ENCODE peak calls at places on chromosomes 6 and 20, in six cellular contexts. One of them, this sample, is unnamed.

GRCh38 chr6:82761674-82762345 is 303.8 kb downstream of the UBE3D start:
- DNase-seq in cardiac fibroblast: no peak
- DNase-seq in AG04450: no peak
- DNase-seq in GM12865: no peak
- DNase-seq in fibroblast of lung: peak; percentile 25
- DNase-seq in fibroblast of pulmonary artery: no peak
- DNase-seq in this sample: no peak

GRCh38 chr20:63635431-63636141 is 8.7 kb upstream of the GMEB2 start:
- DNase-seq in GM12865: peak; percentile 85
- DNase-seq in fibroblast of pulmonary artery: no peak
- DNase-seq in cardiac fibroblast: no peak
- DNase-seq in fibroblast of lung: no peak
- DNase-seq in AG04450: no peak
- DNase-seq in this sample: no peak

GRCh38 chr6:129050086-129050485 is 167.1 kb downstream of the LAMA2 start:
- DNase-seq in fibroblast of lung: peak; percentile 34
- DNase-seq in fibroblast of pulmonary artery: no peak
- DNase-seq in cardiac fibroblast: no peak
- DNase-seq in GM12865: no peak
- DNase-seq in AG04450: no peak
- DNase-seq in this sample: peak; percentile 29

GRCh38 chr6:166563805-166564204 is 22.7 kb downstream of the RAMACL start:
- DNase-seq in AG04450: no peak
- DNase-seq in GM12865: no peak
- DNase-seq in fibroblast of lung: no peak
- DNase-seq in cardiac fibroblast: no peak
- DNase-seq in fibroblast of pulmonary artery: no peak
- DNase-seq in this sample: no peak

GRCh38 chr6:36033935-36034334 is 6.3 kb downstream of the MAPK14 start:
- DNase-seq in AG04450: no peak
- DNase-seq in GM12865: peak; percentile 35
- DNase-seq in fibroblast of pulmonary artery: no peak
- DNase-seq in cardiac fibroblast: peak; percentile 18
- DNase-seq in fibroblast of lung: peak; percentile 52
- DNase-seq in this sample: peak; percentile 44

GRCh38 chr6:118468682-118469465 is 79.2 kb upstream of the PLN start:
- DNase-seq in GM12865: no peak
- DNase-seq in cardiac fibroblast: no peak
- DNase-seq in fibroblast of pulmonary artery: peak; percentile 17
- DNase-seq in fibroblast of lung: peak; percentile 35
- DNase-seq in AG04450: no peak
- DNase-seq in this sample: peak; percentile 40

GRCh38 chr20:33450867-33451266 is 7.3 kb upstream of the SNTA1 start:
- DNase-seq in fibroblast of lung: peak; percentile 73
- DNase-seq in AG04450: no peak
- DNase-seq in cardiac fibroblast: peak; percentile 40
- DNase-seq in fibroblast of pulmonary artery: peak; percentile 26
- DNase-seq in GM12865: no peak
- DNase-seq in this sample: peak; percentile 68

GRCh38 chr20:41110930-41111577 is 26.3 kb upstream of the PLCG1 start:
- DNase-seq in cardiac fibroblast: no peak
- DNase-seq in GM12865: no peak
- DNase-seq in fibroblast of lung: no peak
- DNase-seq in AG04450: no peak
- DNase-seq in fibroblast of pulmonary artery: no peak
- DNase-seq in this sample: no peak

GRCh38 chr6:15473741-15474161 is 189.1 kb downstream of the DTNBP1 start:
- DNase-seq in GM12865: no peak
- DNase-seq in cardiac fibroblast: peak; percentile 82
- DNase-seq in AG04450: no peak
- DNase-seq in fibroblast of pulmonary artery: peak; percentile 84
- DNase-seq in fibroblast of lung: peak; percentile 86
- DNase-seq in this sample: peak; percentile 86

GRCh38 chr20:2654384-2654822 is 2.0 kb downstream of the NOP56 start:
- DNase-seq in fibroblast of pulmonary artery: no peak
- DNase-seq in fibroblast of lung: no peak
- DNase-seq in AG04450: no peak
- DNase-seq in cardiac fibroblast: no peak
- DNase-seq in GM12865: no peak
- DNase-seq in this sample: no peak

GRCh38 chr20:45919536-45919933 is 7.6 kb upstream of the PLTP start:
- DNase-seq in GM12865: no peak
- DNase-seq in AG04450: peak; percentile 82
- DNase-seq in fibroblast of lung: peak; percentile 85
- DNase-seq in cardiac fibroblast: peak; percentile 96
- DNase-seq in fibroblast of pulmonary artery: peak; percentile 93
- DNase-seq in this sample: peak; percentile 86

GRCh38 chr20:10939297-10939949 is 265.6 kb upstream of the JAG1 start:
- DNase-seq in fibroblast of lung: peak; percentile 26
- DNase-seq in AG04450: no peak
- DNase-seq in GM12865: no peak
- DNase-seq in cardiac fibroblast: no peak
- DNase-seq in fibroblast of pulmonary artery: peak; percentile 44
- DNase-seq in this sample: no peak

GRCh38 chr6:167331565-167331964 is 6.7 kb downstream of the TTLL2 start:
- DNase-seq in cardiac fibroblast: no peak
- DNase-seq in AG04450: no peak
- DNase-seq in fibroblast of pulmonary artery: no peak
- DNase-seq in fibroblast of lung: no peak
- DNase-seq in GM12865: no peak
- DNase-seq in this sample: no peak

GRCh38 chr6:113558966-113559365 is 298.2 kb upstream of the MARCKS start:
- DNase-seq in AG04450: no peak
- DNase-seq in fibroblast of pulmonary artery: peak; percentile 63
- DNase-seq in GM12865: no peak
- DNase-seq in fibroblast of lung: peak; percentile 82
- DNase-seq in cardiac fibroblast: peak; percentile 59
- DNase-seq in this sample: peak; percentile 45

GRCh38 chr20:62800314-62801259 is 4.0 kb upstream of the OGFR start:
- DNase-seq in AG04450: no peak
- DNase-seq in fibroblast of lung: no peak
- DNase-seq in fibroblast of pulmonary artery: no peak
- DNase-seq in cardiac fibroblast: no peak
- DNase-seq in GM12865: no peak
- DNase-seq in this sample: no peak

GRCh38 chr6:164010446-164011071 is 596.0 kb downstream of the QKI start:
- DNase-seq in fibroblast of pulmonary artery: peak; percentile 40
- DNase-seq in fibroblast of lung: peak; percentile 41
- DNase-seq in AG04450: no peak
- DNase-seq in GM12865: no peak
- DNase-seq in cardiac fibroblast: peak; percentile 5
- DNase-seq in this sample: no peak

GRCh38 chr6:149028767-149029405 is 282.1 kb downstream of the UST start:
- DNase-seq in fibroblast of lung: peak; percentile 87
- DNase-seq in AG04450: peak; percentile 87
- DNase-seq in GM12865: peak; percentile 95
- DNase-seq in cardiac fibroblast: peak; percentile 96
- DNase-seq in fibroblast of pulmonary artery: peak; percentile 97
- DNase-seq in this sample: peak; percentile 94

GRCh38 chr20:24533449-24533848 is 64.0 kb downstream of the SYNDIG1 start:
- DNase-seq in cardiac fibroblast: no peak
- DNase-seq in GM12865: no peak
- DNase-seq in fibroblast of lung: no peak
- DNase-seq in AG04450: no peak
- DNase-seq in fibroblast of pulmonary artery: no peak
- DNase-seq in this sample: no peak

GRCh38 chr6:52573295-52573694 is 3.6 kb downstream of the TRAM2 start:
- DNase-seq in GM12865: no peak
- DNase-seq in fibroblast of pulmonary artery: peak; percentile 58
- DNase-seq in cardiac fibroblast: peak; percentile 58
- DNase-seq in AG04450: no peak
- DNase-seq in fibroblast of lung: peak; percentile 67
- DNase-seq in this sample: peak; percentile 27

GRCh38 chr6:89999154-89999553 is 104.9 kb downstream of the GJA10 start:
- DNase-seq in GM12865: no peak
- DNase-seq in cardiac fibroblast: peak; percentile 6
- DNase-seq in fibroblast of lung: peak; percentile 71
- DNase-seq in AG04450: no peak
- DNase-seq in fibroblast of pulmonary artery: no peak
- DNase-seq in this sample: no peak

GRCh38 chr6:107493158-107494057 is 3.5 kb downstream of the SOBP start:
- DNase-seq in AG04450: peak; percentile 38
- DNase-seq in GM12865: no peak
- DNase-seq in cardiac fibroblast: peak; percentile 51
- DNase-seq in fibroblast of pulmonary artery: peak; percentile 50
- DNase-seq in fibroblast of lung: peak; percentile 31
- DNase-seq in this sample: peak; percentile 35

GRCh38 chr6:89604662-89605061 is 33.9 kb downstream of the LYRM2 start:
- DNase-seq in GM12865: no peak
- DNase-seq in fibroblast of lung: no peak
- DNase-seq in AG04450: no peak
- DNase-seq in fibroblast of pulmonary artery: no peak
- DNase-seq in cardiac fibroblast: no peak
- DNase-seq in this sample: no peak

DNA sequence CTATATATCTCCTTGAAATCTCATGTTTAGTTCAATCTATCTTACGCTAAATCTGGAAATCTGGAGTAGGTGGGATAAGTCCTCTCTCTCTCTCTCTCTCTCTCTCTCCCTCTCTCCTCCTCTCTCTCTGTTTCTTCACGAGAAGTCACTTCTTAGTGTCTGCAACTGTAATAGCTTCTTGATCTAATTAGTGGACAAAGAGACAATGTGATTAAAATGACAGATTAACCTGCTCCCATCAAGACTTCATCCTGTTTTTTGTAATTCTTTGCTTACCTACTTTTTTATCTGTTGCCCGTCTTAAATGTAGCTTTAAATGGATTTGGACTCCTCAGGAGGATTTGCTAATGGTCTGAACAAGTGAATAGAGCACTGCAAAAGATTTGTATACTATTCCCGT is 2.5 kb upstream of the FYN start:
- DNase-seq in AG04450: no peak
- DNase-seq in GM12865: no peak
- DNase-seq in fibroblast of pulmonary artery: no peak
- DNase-seq in fibroblast of lung: no peak
- DNase-seq in cardiac fibroblast: no peak
- DNase-seq in this sample: no peak
- H3K4me3 ChIP-seq in AG04450: no peak overlapping the region
- H3K4me3 ChIP-seq in GM12865: no peak overlapping the region
- H3K4me3 ChIP-seq in fibroblast of pulmonary artery: no peak overlapping the region
- H3K4me3 ChIP-seq in fibroblast of lung: no peak overlapping the region
- H3K4me3 ChIP-seq in cardiac fibroblast: no peak overlapping the region
- H3K4me3 ChIP-seq in this sample: no peak overlapping the region

GRCh38 chr6:124882580-124883393 is 79.5 kb upstream of the RNF217 start:
- DNase-seq in fibroblast of pulmonary artery: peak; percentile 84
- DNase-seq in GM12865: no peak
- DNase-seq in fibroblast of lung: peak; percentile 37
- DNase-seq in cardiac fibroblast: peak; percentile 80
- DNase-seq in AG04450: no peak
- DNase-seq in this sample: peak; percentile 75

GRCh38 chr6:124887872-124888580 is 74.2 kb upstream of the RNF217 start:
- DNase-seq in AG04450: no peak
- DNase-seq in fibroblast of lung: no peak
- DNase-seq in fibroblast of pulmonary artery: no peak
- DNase-seq in GM12865: no peak
- DNase-seq in cardiac fibroblast: no peak
- DNase-seq in this sample: no peak

GRCh38 chr6:124885171-124885570 is 77.1 kb upstream of the RNF217 start:
- DNase-seq in cardiac fibroblast: no peak
- DNase-seq in fibroblast of pulmonary artery: no peak
- DNase-seq in AG04450: no peak
- DNase-seq in fibroblast of lung: peak; percentile 9
- DNase-seq in GM12865: no peak
- DNase-seq in this sample: no peak

DNA sequence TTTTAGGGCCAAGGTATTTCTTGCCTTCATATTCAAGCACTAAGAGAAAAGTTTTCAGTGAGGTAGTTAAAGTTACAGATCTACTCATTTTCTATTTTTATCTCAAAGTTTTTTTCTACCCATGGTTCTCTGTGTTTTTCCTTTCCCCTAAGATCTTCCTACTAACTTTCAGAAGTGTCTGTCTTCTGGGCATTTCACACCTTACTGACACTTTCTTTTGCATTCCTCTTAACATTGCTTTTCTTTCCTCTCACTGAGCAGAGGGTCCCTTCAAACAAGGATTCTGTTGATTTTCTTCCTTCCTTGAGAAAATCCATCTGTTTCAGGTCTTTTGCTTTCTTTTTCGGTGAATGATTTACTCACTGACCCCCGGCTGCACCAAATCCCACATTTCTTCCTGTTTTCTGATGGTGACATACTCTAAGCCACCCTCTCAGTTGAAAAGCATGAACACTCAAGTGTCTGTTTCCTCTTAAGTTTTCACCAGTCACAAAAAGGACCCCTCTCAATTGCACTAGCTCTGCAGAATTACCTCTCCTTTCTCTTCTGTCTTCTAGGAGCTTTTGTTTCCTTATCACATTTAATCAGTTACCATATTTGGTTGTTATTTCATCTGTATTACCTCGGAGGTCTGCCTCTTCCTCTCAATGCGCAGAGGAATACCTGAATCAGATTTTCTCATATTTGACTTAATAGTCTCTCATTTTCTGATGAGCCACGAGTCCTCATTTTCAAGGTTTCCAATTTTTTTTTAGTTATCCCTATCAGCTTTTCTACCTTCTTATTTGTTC is 73.5 kb upstream of the RNF217 start:
- DNase-seq in fibroblast of pulmonary artery: peak; percentile 6
- DNase-seq in fibroblast of lung: peak; percentile 25
- DNase-seq in AG04450: no peak
- DNase-seq in cardiac fibroblast: no peak
- DNase-seq in GM12865: no peak
- DNase-seq in this sample: no peak
- H3K4me3 ChIP-seq in fibroblast of pulmonary artery: no peak overlapping the region
- H3K4me3 ChIP-seq in fibroblast of lung: no peak overlapping the region
- H3K4me3 ChIP-seq in AG04450: peak overlapping the region; percentile 31
- H3K4me3 ChIP-seq in cardiac fibroblast: no peak overlapping the region
- H3K4me3 ChIP-seq in GM12865: no peak overlapping the region
- H3K4me3 ChIP-seq in this sample: peak overlapping the region; percentile 15

GRCh38 chr6:56766139-56766805 is 123.6 kb upstream of the DST start:
- DNase-seq in AG04450: no peak
- DNase-seq in fibroblast of lung: no peak
- DNase-seq in cardiac fibroblast: no peak
- DNase-seq in fibroblast of pulmonary artery: no peak
- DNase-seq in GM12865: no peak
- DNase-seq in this sample: no peak
- H3K4me3 ChIP-seq in AG04450: no peak overlapping the region
- H3K4me3 ChIP-seq in fibroblast of lung: no peak overlapping the region
- H3K4me3 ChIP-seq in cardiac fibroblast: no peak overlapping the region
- H3K4me3 ChIP-seq in fibroblast of pulmonary artery: no peak overlapping the region
- H3K4me3 ChIP-seq in GM12865: peak overlapping the region; percentile 29
- H3K4me3 ChIP-seq in this sample: no peak overlapping the region

DNA sequence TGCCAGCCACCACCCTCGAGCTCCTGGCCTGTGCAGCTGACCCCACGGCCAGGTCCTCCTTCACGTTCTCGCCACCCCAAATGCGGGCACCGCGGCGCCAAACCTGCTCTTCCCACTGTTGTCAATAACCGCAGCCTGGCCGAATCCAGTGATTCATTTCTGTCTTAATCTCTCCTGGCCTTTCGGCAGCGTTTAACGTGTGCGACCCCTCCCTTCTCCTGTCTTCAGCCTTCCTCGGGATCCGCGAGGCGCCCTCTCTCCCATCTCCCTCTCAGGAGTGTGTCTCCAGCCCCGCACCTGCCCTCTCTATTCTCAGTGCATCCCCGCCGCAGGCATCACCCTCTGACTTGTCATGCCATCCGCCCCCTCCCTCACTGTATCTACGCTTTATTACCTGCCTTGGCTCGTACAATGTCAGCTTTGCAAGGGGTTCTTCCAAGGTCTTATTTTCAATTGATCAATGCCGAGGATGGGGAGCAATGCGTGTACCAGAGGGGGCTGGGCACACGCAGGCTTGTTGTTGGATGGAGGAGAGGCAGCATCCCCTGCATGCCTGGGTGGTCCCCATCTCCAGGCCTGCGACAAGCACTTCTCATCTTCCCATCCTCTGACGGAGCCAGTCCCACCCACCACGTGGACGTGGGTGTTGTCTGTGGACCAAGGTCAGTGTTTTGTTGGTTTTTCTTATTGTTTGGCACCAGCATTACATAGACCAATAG is 91.2 kb downstream of the THBS2 start:
- DNase-seq in cardiac fibroblast: no peak
- DNase-seq in GM12865: no peak
- DNase-seq in fibroblast of lung: no peak
- DNase-seq in fibroblast of pulmonary artery: no peak
- DNase-seq in AG04450: no peak
- DNase-seq in this sample: no peak
- H3K4me3 ChIP-seq in cardiac fibroblast: no peak overlapping the region
- H3K4me3 ChIP-seq in GM12865: no peak overlapping the region
- H3K4me3 ChIP-seq in fibroblast of lung: no peak overlapping the region
- H3K4me3 ChIP-seq in fibroblast of pulmonary artery: peak overlapping the region; percentile 21
- H3K4me3 ChIP-seq in AG04450: no peak overlapping the region
- H3K4me3 ChIP-seq in this sample: peak overlapping the region; percentile 28